ENCODE peak calls at places on chromosomes 16 and 17, in eight cellular contexts. O, A, G, M, U, N, E and Z are unnamed samples. For H3K4me1 and H3K9me3, the result is how much of the 10 kb centered on the place peaks cover.

GRCh38 chr17:80475949-80476876 is at the start of gene NPTX1:
- DNase-seq in O (no peak), A (no peak), G (no peak), M (no peak), U (no peak), N (no peak), E (no peak), Z (no peak)

GRCh38 chr17:14737984-14738651 is 437.2 kb downstream of the HS3ST3B1 start:
- DNase-seq in O (peak), A (peak), G (no peak), M (no peak), U (no peak), N (no peak), E (peak), Z (peak)

GRCh38 chr16:10812352-10813122 is 6.1 kb downstream of the TVP23A start:
- DNase-seq in O (no peak), A (no peak), G (no peak), M (no peak), U (no peak), N (no peak), E (no peak), Z (no peak)

GRCh38 chr16:3880623-3881498 is at the start of gene CREBBP:
- DNase-seq in O (peak), A (peak), G (peak), M (peak), U (peak), N (peak), E (peak), Z (peak)

GRCh38 chr16:72827907-72828306 is 220.0 kb downstream of the ZFHX3 start:
- DNase-seq in O (no peak), A (no peak), G (no peak), M (no peak), U (no peak), N (no peak), E (no peak), Z (no peak)

GRCh38 chr17:8828517-8828875 is 29.3 kb upstream of the MFSD6L start:
- DNase-seq in O (no peak), A (no peak), G (no peak), M (no peak), U (no peak), N (no peak), E (no peak), Z (no peak)

GRCh38 chr17:79631640-79632431 is 21.0 kb upstream of the RBFOX3 start:
- DNase-seq in O (no peak), A (no peak), G (no peak), M (no peak), U (no peak), N (no peak), E (peak), Z (no peak)

GRCh38 chr17:3813171-3813570 is 12.2 kb upstream of the ITGAE start:
- DNase-seq in O (no peak), A (no peak), G (no peak), M (no peak), U (no peak), N (no peak), E (no peak), Z (no peak)

GRCh38 chr17:35698800-35699199 is 32.6 kb upstream of the RASL10B start:
- DNase-seq in O (no peak), A (no peak), G (no peak), M (no peak), U (no peak), N (no peak), E (no peak), Z (no peak)

GRCh38 chr16:12089492-12090161 is 113.1 kb downstream of the SNX29 start:
- DNase-seq in O (peak), A (no peak), G (peak), M (no peak), U (peak), N (peak), E (peak), Z (no peak)

GRCh38 chr17:37571674-37572073 is 37.5 kb downstream of the SYNRG start:
- DNase-seq in O (peak), A (no peak), G (no peak), M (no peak), U (no peak), N (no peak), E (no peak), Z (no peak)

GRCh38 chr17:37741334-37742113 is 3.3 kb downstream of the HNF1B start:
- DNase-seq in O (no peak), A (peak), G (peak), M (no peak), U (no peak), N (no peak), E (no peak), Z (no peak)

GRCh38 chr16:58481931-58482330 is 18.0 kb upstream of the NDRG4 start:
- DNase-seq in O (peak), A (no peak), G (no peak), M (no peak), U (no peak), N (no peak), E (no peak), Z (no peak)

GRCh38 chr17:34797724-34798123 is 163.5 kb downstream of the CCT6B start:
- DNase-seq in O (no peak), A (no peak), G (no peak), M (no peak), U (peak), N (peak), E (no peak), Z (no peak)

GRCh38 chr16:15545544-15545943 is 97.4 kb downstream of the MARF1 start:
- DNase-seq in O (no peak), A (no peak), G (no peak), M (no peak), U (no peak), N (no peak), E (no peak), Z (no peak)

GRCh38 chr17:21354796-21355385 is 21.3 kb upstream of the KCNJ12 start:
- DNase-seq in O (no peak), A (no peak), G (no peak), M (no peak), U (no peak), N (no peak), E (no peak), Z (no peak)

GRCh38 chr16:5604770-5605169 is 507.2 kb upstream of the EEF2KMT start:
- DNase-seq in O (no peak), A (no peak), G (peak), M (peak), U (no peak), N (no peak), E (no peak), Z (no peak)

GRCh38 chr17:79188048-79188447 is 113.4 kb downstream of the ENGASE start:
- DNase-seq in O (no peak), A (no peak), G (no peak), M (peak), U (no peak), N (peak), E (no peak), Z (no peak)

GRCh38 chr17:51912939-51913338 is 245.6 kb downstream of the CA10 start:
- DNase-seq in O (no peak), A (no peak), G (no peak), M (no peak), U (no peak), N (no peak), E (no peak), Z (no peak)

GRCh38 chr16:87100306-87101058 is 216.7 kb downstream of the C16orf95 start:
- DNase-seq in O (no peak), A (no peak), G (no peak), M (no peak), U (no peak), N (no peak), E (no peak), Z (no peak)

GRCh38 chr17:61157246-61157887 is 242.3 kb upstream of the TBX2 start:
- DNase-seq in O (peak), A (no peak), G (no peak), M (peak), U (no peak), N (no peak), E (no peak), Z (no peak)

GRCh38 chr16:64455275-64455674 is 666.6 kb downstream of the CDH11 start:
- DNase-seq in O (peak), A (no peak), G (no peak), M (no peak), U (no peak), N (no peak), E (no peak), Z (no peak)

GRCh38 chr17:71184716-71185115 is 936.1 kb upstream of the SOX9 start:
- DNase-seq in O (peak), A (no peak), G (no peak), M (no peak), U (no peak), N (no peak), E (no peak), Z (no peak)

DNA sequence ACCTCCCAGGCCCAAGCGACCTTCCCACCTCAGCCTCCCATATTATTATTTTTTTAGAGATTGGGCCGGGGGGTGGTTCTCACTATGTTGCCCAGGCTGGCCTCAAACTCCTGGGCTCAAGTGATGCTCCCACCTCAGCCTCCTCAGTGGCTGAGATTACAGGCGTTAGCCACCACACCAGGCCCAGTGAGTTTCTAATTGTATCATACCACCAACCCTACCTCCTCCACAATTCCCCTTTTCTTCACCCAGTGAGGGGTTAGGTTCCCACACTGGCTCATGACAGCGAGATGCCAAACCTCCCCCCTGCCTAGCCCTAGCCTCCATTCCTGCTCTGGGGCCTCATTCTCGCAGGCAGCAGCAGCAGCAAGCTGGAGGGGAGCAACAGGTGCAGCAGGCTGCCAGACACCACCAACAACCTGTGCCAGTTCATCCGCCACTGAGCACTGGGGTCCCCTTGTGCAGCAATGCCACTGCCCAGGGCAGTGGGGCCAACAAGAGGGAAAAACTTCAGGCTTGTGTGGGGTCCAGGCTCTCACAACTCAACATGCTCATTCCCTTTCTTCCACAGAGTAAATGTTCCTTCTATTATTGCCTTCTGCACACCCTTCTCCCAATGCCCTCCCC is 9.1 kb downstream of the ATP6V0D1 start:
- DNase-seq in O (no peak), A (no peak), G (no peak), M (no peak), U (no peak), N (no peak), E (no peak), Z (no peak)
- H3K4me1 ChIP-seq in O (under half), A (under half), G (under half), M (under half), U (under half), N (under half), E (under half), Z (under half)

GRCh38 chr16:8901318-8901861 is 19.2 kb downstream of the LITAFD start:
- DNase-seq in O (no peak), A (no peak), G (no peak), M (no peak), U (no peak), N (no peak), E (no peak), Z (no peak)

GRCh38 chr16:8903004-8903403 is 20.9 kb downstream of the LITAFD start:
- DNase-seq in O (no peak), A (no peak), G (no peak), M (no peak), U (no peak), N (no peak), E (no peak), Z (no peak)

GRCh38 chr16:8898660-8899318 is 16.6 kb downstream of the LITAFD start:
- DNase-seq in O (no peak), A (no peak), G (no peak), M (no peak), U (no peak), N (no peak), E (no peak), Z (no peak)

GRCh38 chr16:8900343-8900742 is 18.2 kb downstream of the LITAFD start:
- DNase-seq in O (no peak), A (no peak), G (no peak), M (no peak), U (no peak), N (no peak), E (no peak), Z (no peak)

DNA sequence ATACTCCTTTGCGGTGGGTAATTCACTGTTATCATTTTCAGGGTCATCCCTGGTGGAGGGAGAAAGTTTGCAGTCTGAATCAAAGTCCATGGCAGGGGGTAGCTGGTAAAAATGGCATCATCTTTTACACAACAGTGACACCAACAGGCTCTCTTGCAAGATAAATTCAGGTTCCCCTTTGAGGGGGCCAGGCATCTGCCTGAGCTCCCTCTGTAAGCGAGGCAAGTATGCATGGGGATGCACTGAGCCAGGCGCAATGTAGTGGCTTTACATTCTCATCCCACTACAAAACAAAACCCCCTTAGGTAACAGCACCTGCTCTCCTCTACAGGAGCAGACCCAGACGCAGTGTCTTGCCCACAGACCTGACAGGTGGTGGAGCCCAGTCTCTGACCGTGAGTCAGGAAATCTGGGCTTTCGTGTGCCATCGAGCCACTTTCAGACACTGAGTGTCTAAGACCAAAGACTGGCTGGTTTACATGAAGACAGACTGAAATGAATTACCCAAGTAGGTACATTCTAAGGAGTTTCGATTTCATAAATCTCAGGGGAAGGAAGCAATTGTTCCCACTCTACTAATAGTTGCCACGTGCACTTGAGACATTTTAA is 17.7 kb downstream of the LITAFD start:
- DNase-seq in O (no peak), A (no peak), G (no peak), M (no peak), U (no peak), N (no peak), E (no peak), Z (no peak)
- TF ChIP-seq CTCF in O (no peak), A (no peak), G (no peak), M (peak), U (no peak), N (no peak), E (no peak), Z (no peak)

GRCh38 chr16:21184834-21185233 is 26.4 kb downstream of the LDAF1 start:
- DNase-seq in O (no peak), A (no peak), G (no peak), M (no peak), U (no peak), N (no peak), E (no peak), Z (no peak)
- H3K9me3 ChIP-seq in O (under half), A (under half), G (under half), M (under half), U (under half), N (under half), E (under half), Z (under half)

GRCh38 chr16:48451323-48451722 is 66.1 kb upstream of the SIAH1 start:
- DNase-seq in O (no peak), A (no peak), G (no peak), M (no peak), U (no peak), N (no peak), E (no peak), Z (no peak)

GRCh38 chr16:48447940-48448536 is 62.8 kb upstream of the SIAH1 start:
- DNase-seq in O (no peak), A (no peak), G (peak), M (no peak), U (no peak), N (no peak), E (no peak), Z (no peak)

GRCh38 chr16:48450367-48450766 is 65.2 kb upstream of the SIAH1 start:
- DNase-seq in O (no peak), A (no peak), G (no peak), M (no peak), U (no peak), N (no peak), E (no peak), Z (no peak)

GRCh38 chr16:48447428-48447827 is 62.2 kb upstream of the SIAH1 start:
- DNase-seq in O (no peak), A (no peak), G (peak), M (no peak), U (no peak), N (no peak), E (no peak), Z (no peak)

DNA sequence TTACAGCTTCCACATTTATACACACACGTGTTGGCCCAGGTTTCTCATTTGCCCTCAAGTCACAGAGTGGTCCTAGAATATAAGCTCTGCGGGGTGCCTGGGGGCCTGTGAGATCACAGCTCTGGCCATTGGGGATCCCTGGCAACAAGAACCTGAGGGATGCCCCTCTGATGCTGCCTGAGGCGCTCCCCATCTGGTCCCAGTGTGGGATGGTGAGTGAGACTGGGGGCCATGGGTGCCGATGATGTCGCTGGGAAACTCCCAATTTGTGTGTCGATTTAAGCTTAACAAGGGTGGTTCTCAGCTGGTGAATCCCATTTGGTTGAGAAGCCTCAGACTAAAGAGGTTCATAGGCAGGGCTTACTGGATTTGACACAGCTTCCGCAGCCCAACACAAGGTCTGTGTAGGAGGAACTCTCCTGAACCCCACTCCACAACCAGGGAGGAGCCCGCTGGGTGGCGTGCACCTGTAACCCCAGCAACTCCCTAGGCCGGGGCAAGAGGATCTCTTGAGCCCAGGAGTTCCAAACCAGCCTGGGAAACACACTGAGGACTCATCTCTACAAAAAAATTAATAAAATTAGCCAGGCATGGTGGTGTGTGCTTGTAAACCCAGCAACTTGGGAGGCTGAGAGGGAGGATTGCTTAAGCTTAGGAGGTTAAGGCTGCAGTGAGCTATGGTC is 63.7 kb upstream of the SIAH1 start:
- DNase-seq in O (no peak), A (no peak), G (peak), M (no peak), U (no peak), N (no peak), E (no peak), Z (no peak)
- H3K4me1 ChIP-seq in O (under half), A (under half), G (under half), M (under half), U (under half), N (under half), E (under half), Z (under half)

GRCh38 chr17:6894206-6894528 is 62.6 kb upstream of the TEKT1 start:
- DNase-seq in O (no peak), A (no peak), G (no peak), M (no peak), U (peak), N (no peak), E (no peak), Z (no peak)
- TF ChIP-seq CTCF in O (peak), A (no peak), G (no peak), M (peak), U (peak), N (no peak), E (no peak), Z (no peak)

GRCh38 chr17:19791918-19792317 is 43.8 kb upstream of the ALDH3A1 start:
- DNase-seq in O (no peak), A (no peak), G (no peak), M (no peak), U (no peak), N (no peak), E (no peak), Z (no peak)

GRCh38 chr17:19785854-19786253 is 37.8 kb upstream of the ALDH3A1 start:
- DNase-seq in O (no peak), A (no peak), G (no peak), M (no peak), U (no peak), N (no peak), E (no peak), Z (no peak)

GRCh38 chr17:19787733-19788357 is 39.7 kb upstream of the ALDH3A1 start:
- DNase-seq in O (no peak), A (no peak), G (no peak), M (no peak), U (no peak), N (no peak), E (no peak), Z (no peak)
- H3K9me3 ChIP-seq in O (under half), A (under half), G (under half), M (under half), U (under half), N (under half), E (under half), Z (under half)

GRCh38 chr16:14013571-14014283 is 57.4 kb upstream of the MRTFB start:
- DNase-seq in O (peak), A (peak), G (no peak), M (peak), U (no peak), N (no peak), E (peak), Z (peak)

GRCh38 chr16:14015461-14015860 is 55.7 kb upstream of the MRTFB start:
- DNase-seq in O (no peak), A (no peak), G (no peak), M (no peak), U (no peak), N (no peak), E (no peak), Z (no peak)

GRCh38 chr16:14015017-14015416 is 56.1 kb upstream of the MRTFB start:
- DNase-seq in O (no peak), A (no peak), G (no peak), M (no peak), U (no peak), N (no peak), E (no peak), Z (no peak)

GRCh38 chr16:14013145-14013570 is 58.0 kb upstream of the MRTFB start:
- DNase-seq in O (no peak), A (no peak), G (no peak), M (peak), U (no peak), N (no peak), E (no peak), Z (no peak)

DNA sequence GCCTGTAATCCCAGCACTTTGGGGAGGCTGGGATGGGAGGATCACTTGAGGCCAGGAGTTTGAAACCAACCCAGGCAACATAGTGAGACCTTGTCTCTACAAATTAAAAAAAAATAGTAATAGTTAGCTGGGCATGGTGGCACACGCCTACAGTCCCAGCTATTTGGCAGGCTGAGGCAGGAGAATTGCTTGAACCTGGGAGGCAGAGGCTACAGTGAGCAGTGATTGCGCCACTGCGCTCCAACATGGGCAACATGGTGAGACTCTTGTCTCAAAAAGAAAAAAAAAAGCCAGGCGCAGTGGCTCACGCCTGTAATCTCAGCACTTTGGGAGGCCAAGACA is 56.9 kb upstream of the MRTFB start:
- DNase-seq in O (no peak), A (no peak), G (no peak), M (no peak), U (no peak), N (no peak), E (no peak), Z (no peak)
- H3K4me1 ChIP-seq in O (under half), A (under half), G (under half), M (under half), U (under half), N (under half), E (half or more), Z (under half)

GRCh38 chr16:88924834-88925539 is 52.0 kb downstream of the CBFA2T3 start:
- DNase-seq in O (peak), A (peak), G (no peak), M (peak), U (no peak), N (no peak), E (peak), Z (no peak)
- TF ChIP-seq CTCF in O (peak), A (no peak), G (no peak), M (peak), U (no peak), N (no peak), E (no peak), Z (no peak)